ENCODE peak calls at places on chromosomes 1 and 21, in six cellular contexts. D is upper lobe of right lung, V is IMR-90, S is mammary epithelial cell, R is colonic mucosa, Y is K562. H is an unnamed sample.

GRCh38 chr1:158101944-158102343 is 78.8 kb upstream of the CD1D start:
- DNase-seq in D (no peak), V (peak), S (peak), R (no peak), Y (no peak), H (peak)

GRCh38 chr1:24085546-24085945 is 26.4 kb downstream of the MYOM3 start:
- DNase-seq in D (no peak), V (peak), S (peak), R (no peak), Y (no peak), H (peak)

GRCh38 chr1:213111502-213111901 is 60.5 kb downstream of the RPS6KC1 start:
- DNase-seq in D (no peak), V (no peak), S (no peak), R (no peak), Y (no peak), H (no peak)

GRCh38 chr1:22553991-22554522 is 9.2 kb upstream of the EPHA8 start:
- DNase-seq in D (no peak), V (no peak), S (no peak), R (peak), Y (no peak), H (no peak)

GRCh38 chr1:74772945-74773344 is 40.0 kb downstream of the TYW3 start:
- DNase-seq in D (no peak), V (peak), S (no peak), R (no peak), Y (no peak), H (peak)

GRCh38 chr1:24786191-24786590 is 40.9 kb downstream of the CLIC4 start:
- DNase-seq in D (no peak), V (peak), S (peak), R (no peak), Y (no peak), H (peak)

GRCh38 chr1:230698130-230698529 is 15.8 kb downstream of the AGT start:
- DNase-seq in D (no peak), V (no peak), S (no peak), R (no peak), Y (no peak), H (no peak)

GRCh38 chr1:5658340-5659316 is 333.6 kb downstream of the NPHP4 start:
- DNase-seq in D (no peak), V (no peak), S (no peak), R (peak), Y (no peak), H (no peak)

GRCh38 chr1:31502926-31503511 is 73.3 kb upstream of the TINAGL1 start:
- DNase-seq in D (no peak), V (no peak), S (no peak), R (no peak), Y (no peak), H (no peak)

GRCh38 chr1:212699104-212699838 is 369 bp downstream of the BATF3 start:
- DNase-seq in D (peak), V (peak), S (no peak), R (peak), Y (peak), H (no peak)

DNA sequence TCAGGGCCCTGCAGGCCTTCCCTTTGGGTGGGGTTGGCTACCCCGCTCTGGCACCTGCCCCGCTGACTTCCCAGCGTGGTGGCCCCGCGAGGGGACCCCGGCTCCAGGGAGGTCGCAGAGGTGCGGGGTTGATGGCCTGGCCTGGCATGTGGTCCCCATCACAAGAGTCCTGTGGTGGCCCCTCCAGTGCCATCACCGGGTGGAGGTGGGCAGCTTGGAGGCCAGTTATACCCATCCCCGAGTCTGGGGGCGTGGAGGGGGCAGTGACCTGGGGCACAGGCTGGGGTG is 26.8 kb downstream of the PRMT2 start:
- DNase-seq in D (no peak), V (no peak), S (no peak), R (no peak), Y (no peak), H (no peak)
- H3K4me3 ChIP-seq in D (no peak), V (no peak), S (no peak), R (no peak), Y (no peak), H (no peak)

DNA sequence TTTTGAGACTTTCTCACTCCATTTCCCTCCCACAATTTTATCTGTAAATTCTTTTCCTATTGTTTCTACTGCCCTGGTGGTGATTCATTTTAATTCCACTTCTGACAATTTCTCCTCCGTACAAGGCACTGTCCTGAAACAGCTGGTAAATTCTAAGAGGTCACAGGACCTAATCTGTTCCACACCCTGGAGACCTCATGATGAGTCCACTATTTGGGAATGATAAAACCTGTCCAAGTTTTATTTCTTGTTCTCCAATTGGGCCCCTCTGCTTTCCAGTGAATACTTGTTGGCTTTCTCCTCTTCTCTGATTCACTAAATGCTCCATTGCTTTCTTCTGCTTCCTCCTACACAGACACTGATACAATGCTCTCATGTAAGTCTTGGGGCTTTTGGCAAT is 343.1 kb upstream of the DUSP10 start:
- DNase-seq in D (no peak), V (peak), S (peak), R (no peak), Y (no peak), H (peak)
- TF ChIP-seq CTCF in D (no peak), V (no peak), S (no peak), R (no peak), Y (no peak), H (peak)

DNA sequence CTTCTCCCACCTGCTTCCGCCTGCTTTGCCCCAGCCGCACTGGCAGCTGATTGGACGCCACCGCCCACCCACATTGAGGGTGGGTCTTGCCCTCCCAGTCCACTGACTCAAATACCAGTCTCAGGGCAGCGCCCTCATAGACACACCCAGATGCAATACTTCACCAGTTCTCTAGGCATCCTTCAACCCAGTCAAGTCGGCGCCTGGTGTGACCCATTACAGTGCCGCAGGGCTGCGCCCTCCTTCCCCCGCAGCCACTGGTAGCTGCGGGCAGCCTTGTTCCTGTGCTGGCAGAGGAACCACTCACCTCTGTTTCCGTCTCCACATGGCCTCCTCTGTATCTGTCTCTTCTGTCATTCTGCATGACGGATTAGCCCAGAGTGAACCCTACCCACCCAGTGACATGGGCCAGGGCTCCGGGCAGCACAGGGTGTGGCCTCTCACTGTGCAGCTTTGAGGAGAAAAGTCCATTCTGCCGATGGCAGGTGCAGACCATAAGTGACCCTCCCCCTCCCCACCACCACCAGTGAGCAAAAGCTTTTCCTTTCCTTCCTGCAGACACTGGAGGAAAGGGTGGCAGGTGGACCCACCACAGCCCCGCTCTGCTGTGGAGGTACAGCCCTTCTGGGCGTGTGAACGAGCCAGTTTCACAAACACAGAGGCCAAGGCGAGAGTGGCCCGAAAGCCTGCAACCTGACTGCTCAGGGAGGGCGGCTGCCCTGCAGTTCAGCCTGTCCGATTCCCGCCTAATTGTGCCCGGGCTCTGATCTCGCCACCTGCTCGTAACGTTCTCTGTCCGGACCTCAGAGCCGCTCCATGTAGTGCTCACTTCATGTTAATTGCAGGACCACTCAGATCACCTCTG is 57.1 kb downstream of the FAAP20 start:
- DNase-seq in D (peak), V (no peak), S (no peak), R (peak), Y (no peak), H (no peak)
- H3K4me3 ChIP-seq in D (no peak), V (no peak), S (no peak), R (no peak), Y (no peak), H (no peak)

DNA sequence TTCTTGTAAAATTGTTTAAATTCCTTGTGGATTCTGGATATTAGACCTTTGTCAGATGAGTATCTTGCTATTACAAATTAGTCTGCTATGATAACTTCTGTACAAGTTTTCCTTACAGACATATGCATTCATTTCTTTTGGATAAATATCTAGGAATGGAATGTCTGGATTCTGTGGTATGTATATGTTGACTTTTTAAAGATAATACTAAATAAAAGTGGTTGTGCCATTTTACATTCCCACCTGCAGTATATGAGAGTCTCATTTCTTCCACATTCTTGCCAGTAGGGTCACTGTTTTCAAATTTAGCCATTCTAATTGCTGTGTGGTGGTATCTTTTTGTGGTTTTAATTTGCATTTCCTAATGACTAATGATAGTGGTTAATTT is 53.9 kb downstream of the SYDE2 start:
- DNase-seq in D (no peak), V (peak), S (peak), R (no peak), Y (no peak), H (peak)
- TF ChIP-seq CTCF in D (no peak), V (peak), S (peak), R (no peak), Y (no peak), H (peak)